ENCODE peak calls at places on chromosomes 7 and 10, in five cellular contexts. S is DND-41; T is ovary; G is H7; B is CD4-positive, CD25-positive, alpha-beta regulatory T cell. J is an unnamed sample.

GRCh38 chr10:32417906-32418547 is 27.9 kb upstream of the CCDC7 start:
- DNase-seq in S (no peak), T (peak; percentile 68), G (no peak), B (no peak), J (no peak)

GRCh38 chr7:125412890-125413665 is 483.5 kb upstream of the POT1 start:
- DNase-seq in S (no peak), T (no peak), G (no peak), B (no peak), J (no peak)

GRCh38 chr10:103661198-103661950 is 167.9 kb downstream of the NEURL1 start:
- DNase-seq in S (peak; percentile 86), T (peak; percentile 90), G (peak; percentile 96), B (peak; percentile 74), J (peak; percentile 86)

GRCh38 chr7:12638851-12639467 is 48.5 kb upstream of the ARL4A start:
- DNase-seq in S (no peak), T (no peak), G (no peak), B (peak; percentile 61), J (no peak)

GRCh38 chr7:39650676-39651075 is 27.3 kb downstream of the RALA start:
- DNase-seq in S (no peak), T (no peak), G (no peak), B (no peak), J (no peak)

GRCh38 chr7:69962856-69963149 is 364.5 kb downstream of the AUTS2 start:
- DNase-seq in S (peak; percentile 24), T (no peak), G (no peak), B (no peak), J (no peak)

GRCh38 chr10:29239569-29240472 is 49.0 kb upstream of the LYZL1 start:
- DNase-seq in S (no peak), T (no peak), G (peak; percentile 69), B (no peak), J (no peak)

GRCh38 chr10:96919785-96920425 is 87.8 kb downstream of the LCOR start:
- DNase-seq in S (no peak), T (no peak), G (no peak), B (no peak), J (no peak)

GRCh38 chr10:126256864-126257263 is 131.4 kb downstream of the ADAM12 start:
- DNase-seq in S (no peak), T (no peak), G (peak; percentile 48), B (no peak), J (no peak)

GRCh38 chr7:112453505-112454171 is 3.4 kb downstream of the IFRD1 start:
- DNase-seq in S (no peak), T (no peak), G (no peak), B (no peak), J (no peak)
- H3K4me3 ChIP-seq in S (no peak overlapping the region), T (no peak overlapping the region), G (no peak overlapping the region), B (peak overlapping the region; percentile 90), J (no peak overlapping the region)

GRCh38 chr10:80459047-80459865 is 5.1 kb downstream of the TSPAN14 start:
- DNase-seq in S (peak; percentile 87), T (no peak), G (no peak), B (peak; percentile 93), J (peak; percentile 51)

GRCh38 chr10:80460399-80461207 is 6.5 kb downstream of the TSPAN14 start:
- DNase-seq in S (no peak), T (peak; percentile 64), G (peak; percentile 72), B (no peak), J (no peak)

GRCh38 chr10:80457554-80458262 is 3.6 kb downstream of the TSPAN14 start:
- DNase-seq in S (no peak), T (no peak), G (peak; percentile 78), B (no peak), J (no peak)

GRCh38 chr10:80458263-80458625 is 4.1 kb downstream of the TSPAN14 start:
- DNase-seq in S (no peak), T (no peak), G (no peak), B (no peak), J (no peak)

DNA sequence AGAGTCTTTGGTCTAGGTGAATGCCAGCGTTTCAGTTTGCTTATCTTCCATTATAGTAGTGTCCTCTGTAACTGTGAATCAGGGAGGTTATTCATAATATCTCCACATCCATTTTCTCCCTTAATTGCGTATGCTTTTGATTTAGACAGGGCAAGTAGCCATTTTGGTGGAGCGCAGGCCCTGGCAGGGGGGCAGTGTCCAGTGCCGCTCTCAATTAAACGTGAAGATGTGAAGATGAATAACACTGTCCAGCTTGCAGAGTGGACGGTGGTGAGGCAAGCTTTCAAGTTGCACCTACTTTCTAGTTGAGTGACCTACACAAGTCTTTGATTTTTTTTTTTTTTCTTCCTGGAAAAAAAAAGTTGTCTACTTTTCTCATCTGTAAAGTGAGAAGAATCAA is 4.5 kb downstream of the TSPAN14 start:
- DNase-seq in S (no peak), T (no peak), G (no peak), B (no peak), J (no peak)
- H3K4me3 ChIP-seq in S (no peak overlapping the region), T (no peak overlapping the region), G (no peak overlapping the region), B (peak overlapping the region; percentile 93), J (peak overlapping the region; percentile 15)

DNA sequence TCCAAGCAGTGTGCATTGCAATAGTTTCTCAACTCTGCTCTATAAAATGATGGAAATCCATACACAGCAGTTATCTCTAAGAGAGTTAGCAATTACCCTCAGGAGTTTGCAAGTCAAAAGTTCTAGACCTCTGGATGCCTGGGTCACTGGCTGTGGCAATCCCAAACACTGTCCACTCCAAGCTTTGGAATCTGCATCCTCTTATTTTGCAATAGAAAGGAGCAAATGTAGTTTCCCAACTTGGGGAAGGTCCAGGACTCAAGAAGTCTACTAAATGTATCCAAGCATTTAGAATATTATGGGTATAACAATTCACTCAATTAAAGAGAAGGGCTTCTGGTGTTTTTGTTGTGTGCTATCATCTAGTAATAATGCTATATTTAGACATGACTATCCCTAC is 131.3 kb upstream of the NRP1 start:
- DNase-seq in S (no peak), T (no peak), G (no peak), B (no peak), J (no peak)
- H3K4me3 ChIP-seq in S (no peak overlapping the region), T (no peak overlapping the region), G (no peak overlapping the region), B (no peak overlapping the region), J (no peak overlapping the region)

GRCh38 chr7:75617634-75618234 is 121.0 kb downstream of the HIP1 start:
- DNase-seq in S (peak; percentile 85), T (no peak), G (no peak), B (peak; percentile 88), J (peak; percentile 51)
- H3K4me3 ChIP-seq in S (peak overlapping the region; percentile 37), T (no peak overlapping the region), G (no peak overlapping the region), B (peak overlapping the region; percentile 65), J (peak overlapping the region; percentile 32)

DNA sequence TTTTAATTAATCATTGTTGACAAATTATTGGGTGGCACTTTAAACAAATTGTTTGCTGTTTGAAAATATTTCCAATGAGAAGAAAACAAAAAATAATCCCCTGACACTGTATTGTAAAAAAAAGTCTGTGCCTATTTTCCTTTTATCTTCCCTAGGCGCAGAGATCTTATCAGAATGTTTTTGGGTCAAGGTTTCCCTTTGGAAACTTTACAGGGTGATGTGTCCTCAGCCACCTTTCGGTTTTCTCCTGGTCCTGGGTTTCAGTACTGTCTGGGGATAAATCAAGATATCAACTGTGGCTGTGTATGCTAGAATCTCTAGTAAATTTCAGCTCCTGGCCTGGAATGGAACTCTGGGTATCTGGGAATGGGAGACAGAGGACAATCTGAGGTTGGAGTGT is 1.4 kb downstream of the ZNF107 start:
- DNase-seq in S (no peak), T (no peak), G (no peak), B (no peak), J (no peak)
- H3K4me3 ChIP-seq in S (peak overlapping the region; percentile 81), T (no peak overlapping the region), G (no peak overlapping the region), B (peak overlapping the region; percentile 94), J (no peak overlapping the region)

DNA sequence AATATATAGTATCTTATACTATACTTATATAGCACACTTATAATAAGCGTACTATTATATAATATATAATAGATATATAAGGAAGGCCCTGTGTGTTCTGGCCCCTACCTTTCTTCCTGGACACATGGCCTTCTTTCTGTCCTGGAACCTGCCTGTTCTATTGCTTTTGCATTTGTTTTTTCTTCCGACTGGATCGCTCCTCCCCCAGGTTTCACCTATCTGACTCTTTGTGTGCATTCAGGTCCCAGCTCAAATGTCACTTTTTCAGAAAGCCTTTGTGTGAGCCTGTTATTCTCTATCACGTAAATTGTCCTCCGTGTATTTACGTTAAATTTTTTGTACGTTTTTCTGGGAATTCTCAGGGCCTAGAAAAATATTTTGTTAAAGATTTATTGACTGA is 2.9 kb upstream of the TRIM8 start:
- DNase-seq in S (no peak), T (no peak), G (no peak), B (no peak), J (no peak)
- H3K4me3 ChIP-seq in S (peak overlapping the region; percentile 63), T (peak overlapping the region; percentile 69), G (peak overlapping the region; percentile 49), B (peak overlapping the region; percentile 83), J (peak overlapping the region; percentile 26)

GRCh38 chr7:30911561-30911969 is at the start of gene AQP1:
- DNase-seq in S (no peak), T (peak; percentile 72), G (no peak), B (no peak), J (no peak)

GRCh38 chr7:30912986-30913671 is 1.5 kb downstream of the AQP1 start:
- DNase-seq in S (no peak), T (no peak), G (no peak), B (no peak), J (no peak)

GRCh38 chr7:30912454-30912985 is 867 bp downstream of the AQP1 start:
- DNase-seq in S (no peak), T (no peak), G (no peak), B (no peak), J (no peak)

GRCh38 chr7:30911133-30911532 is 520 bp upstream of the AQP1 start:
- DNase-seq in S (no peak), T (no peak), G (no peak), B (no peak), J (no peak)

GRCh38 chr7:30912021-30912420 is 368 bp downstream of the AQP1 start:
- DNase-seq in S (no peak), T (no peak), G (no peak), B (no peak), J (no peak)
- H3K4me3 ChIP-seq in S (no peak overlapping the region), T (peak overlapping the region; percentile 14), G (no peak overlapping the region), B (no peak overlapping the region), J (no peak overlapping the region)